ENCODE peak calls at places on chromosomes 1 and 21, in four cellular contexts. S is IMR-90, M is H1, N is mesendoderm. A is an unnamed sample.

GRCh38 chr1:13694886-13695684 is 4.9 kb upstream of the PRDM2 start:
- DNase-seq in M (no peak), S (no peak), N (peak), A (no peak)

GRCh38 chr1:153770812-153771211 is 4.4 kb upstream of the SLC27A3 start:
- DNase-seq in M (no peak), S (no peak), N (no peak), A (no peak)

GRCh38 chr1:60984066-60984799 is 98.1 kb upstream of the NFIA start:
- DNase-seq in N (no peak), M (no peak), S (peak), A (no peak)

GRCh38 chr1:195105773-195106172 is 1502.5 kb downstream of the KCNT2 start:
- DNase-seq in N (no peak), M (no peak), S (peak), A (no peak)

GRCh38 chr1:117681093-117681950 is 75.5 kb downstream of the TENT5C start:
- DNase-seq in M (no peak), N (peak), S (no peak), A (no peak)

GRCh38 chr1:183287191-183287675 is 101.2 kb downstream of the LAMC2 start:
- DNase-seq in N (peak), M (no peak), S (peak), A (no peak)

GRCh38 chr1:111620412-111620971 is 903 bp downstream of the RAP1A start:
- DNase-seq in M (no peak), S (no peak), N (peak), A (no peak)

GRCh38 chr1:190578015-190578414 is 100.4 kb upstream of the BRINP3 start:
- DNase-seq in N (no peak), M (no peak), S (no peak), A (no peak)

GRCh38 chr1:33656467-33656866 is 184.0 kb downstream of the ZSCAN20 start:
- DNase-seq in M (no peak), N (no peak), S (no peak), A (no peak)

GRCh38 chr1:24074196-24074595 is 37.7 kb downstream of the MYOM3 start:
- DNase-seq in S (no peak), M (no peak), N (no peak), A (no peak)

GRCh38 chr1:1280782-1281481 is 696 bp downstream of the SCNN1D start:
- DNase-seq in S (no peak), N (no peak), M (no peak), A (no peak)

GRCh38 chr1:161324020-161324419 is 9.8 kb downstream of the SDHC start:
- DNase-seq in M (no peak), S (no peak), N (no peak), A (no peak)

DNA sequence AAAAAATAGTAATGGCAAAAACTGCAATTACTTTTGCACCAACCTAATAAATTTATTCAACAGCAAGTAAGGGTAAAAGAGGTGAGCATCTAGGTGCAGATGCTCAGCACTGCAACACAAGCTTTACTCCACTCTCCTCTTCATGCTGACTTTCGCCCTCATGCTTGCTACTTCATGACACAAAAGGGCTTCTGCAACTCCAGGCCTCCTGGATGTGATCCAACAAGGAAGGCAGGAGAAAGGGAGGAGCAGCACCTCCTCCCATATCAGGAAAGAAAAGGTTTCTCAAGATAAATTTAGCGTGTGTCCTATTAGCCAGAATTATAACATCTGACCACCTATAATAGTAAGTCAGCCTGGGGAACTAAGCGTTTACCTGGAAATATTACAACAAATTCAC is 11.6 kb downstream of the SYF2 start:
- DNase-seq in M (no peak), N (no peak), S (no peak), A (no peak)
- H3K56ac ChIP-seq in M (no peak), N (no peak), S (no peak), A (no peak)

DNA sequence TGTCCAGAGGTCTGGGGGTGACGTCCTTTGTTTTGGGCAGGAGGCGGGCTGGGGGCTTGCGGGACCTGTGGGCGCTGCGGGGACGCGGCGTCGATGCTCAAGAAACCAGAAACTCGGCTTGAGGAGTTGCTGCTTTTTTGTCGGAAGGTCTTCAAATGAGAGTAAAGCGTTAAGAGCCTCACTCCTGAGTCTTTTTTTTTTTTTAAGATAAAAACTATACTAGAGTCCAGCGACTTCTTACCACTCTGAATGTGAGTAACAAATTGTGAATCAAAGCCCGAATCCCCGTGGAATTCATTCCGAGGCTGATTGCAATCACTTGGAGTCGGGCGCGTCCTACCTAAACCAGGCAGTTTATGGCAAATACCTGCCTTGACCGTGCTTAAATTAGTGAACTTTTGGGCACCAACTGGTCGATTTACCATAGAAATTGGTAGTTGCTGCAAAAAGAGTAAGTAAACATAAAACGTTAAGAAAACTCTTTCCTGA is 583 bp downstream of the GPSM2 start:
- DNase-seq in M (no peak), S (peak), N (peak), A (no peak)
- H3K4ac ChIP-seq in M (peak), S (peak), N (no peak), A (no peak)

GRCh38 chr1:9817734-9818133 is 6.0 kb downstream of the CLSTN1 start:
- DNase-seq in N (no peak), S (no peak), M (no peak), A (no peak)
- H3K56ac ChIP-seq in N (no peak), S (no peak), M (no peak), A (no peak)

GRCh38 chr21:26925636-26926035 is 41.3 kb downstream of the ADAMTS5 start:
- DNase-seq in M (no peak), S (no peak), N (peak), A (no peak)

GRCh38 chr21:26920055-26920454 is 46.8 kb downstream of the ADAMTS5 start:
- DNase-seq in M (no peak), N (no peak), S (peak), A (no peak)

GRCh38 chr21:26923986-26924385 is 42.9 kb downstream of the ADAMTS5 start:
- DNase-seq in S (no peak), N (no peak), M (no peak), A (no peak)

DNA sequence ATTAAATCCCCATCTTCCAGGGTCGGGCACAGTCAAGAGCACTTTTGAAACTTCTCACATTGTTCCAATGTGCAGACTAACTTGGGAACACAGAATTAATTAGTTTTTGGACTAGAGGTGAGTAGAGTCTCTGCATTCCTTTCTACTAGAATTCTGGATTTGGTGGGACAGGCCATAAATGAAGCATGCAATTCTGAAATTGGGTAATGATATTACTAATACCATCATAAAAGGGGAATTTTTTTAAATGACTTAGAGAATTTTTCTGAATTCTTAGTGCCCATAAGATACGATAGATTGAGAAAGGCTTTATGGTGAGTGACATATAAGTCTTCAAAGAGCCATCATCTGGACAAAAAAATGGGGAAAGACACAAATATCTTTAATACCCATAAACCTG is 41.8 kb downstream of the ADAMTS5 start:
- DNase-seq in M (no peak), N (no peak), S (no peak), A (no peak)
- H3K4ac ChIP-seq in M (no peak), N (no peak), S (no peak), A (no peak)